ENCODE peak calls at places on chromosomes 5 and 9, in six cellular contexts. R, P, E, Y, K and Z are unnamed samples.

GRCh38 chr9:121445986-121446385 is 53.7 kb downstream of the GGTA1 start:
- DNase-seq in P (no peak), K (no peak), Y (no peak), E (no peak), R (no peak), Z (no peak)

GRCh38 chr5:142181547-142182191 is 73.1 kb downstream of the NDFIP1 start:
- DNase-seq in P (no peak), K (no peak), Y (no peak), R (peak; percentile 10), E (no peak), Z (no peak)

GRCh38 chr5:179406031-179406681 is 60.9 kb upstream of the ADAMTS2 start:
- DNase-seq in P (peak; percentile 67), R (no peak), Y (no peak), K (no peak), E (no peak), Z (no peak)

GRCh38 chr9:72635197-72635596 is 113.8 kb downstream of the TMC1 start:
- DNase-seq in E (no peak), R (no peak), P (no peak), K (no peak), Y (no peak), Z (no peak)

GRCh38 chr9:127129718-127130085 is 7.3 kb upstream of the ANGPTL2 start:
- DNase-seq in R (no peak), P (peak; percentile 78), Y (no peak), E (no peak), K (no peak), Z (no peak)

GRCh38 chr9:32551491-32552049 is 557 bp upstream of the SMIM27 start:
- DNase-seq in P (peak; percentile 34), R (peak; percentile 77), E (peak; percentile 22), K (no peak), Y (peak; percentile 57), Z (peak; percentile 36)

GRCh38 chr5:149356391-149356790 is 1.5 kb upstream of the PCYOX1L start:
- DNase-seq in Y (no peak), K (no peak), R (no peak), P (no peak), E (no peak), Z (no peak)

GRCh38 chr5:111551569-111552275 is 39.4 kb upstream of the STARD4 start:
- DNase-seq in Y (no peak), K (no peak), P (no peak), E (no peak), R (no peak), Z (no peak)

GRCh38 chr5:6686916-6687409 is 26.3 kb upstream of the TENT4A start:
- DNase-seq in E (no peak), Y (no peak), R (no peak), P (no peak), K (no peak), Z (peak; percentile 68)

GRCh38 chr5:177545487-177546261 is 8.7 kb downstream of the FAM193B start:
- DNase-seq in K (peak; percentile 51), P (no peak), E (no peak), R (no peak), Y (peak; percentile 87), Z (peak; percentile 81)

GRCh38 chr9:136779808-136780207 is 11.3 kb upstream of the TMEM141 start:
- DNase-seq in Y (no peak), R (no peak), P (no peak), E (no peak), K (no peak), Z (no peak)

GRCh38 chr5:159100928-159101646 is 1.4 kb upstream of the EBF1 start:
- DNase-seq in R (peak; percentile 79), K (no peak), E (no peak), P (no peak), Y (no peak), Z (no peak)

GRCh38 chr9:35960029-35960655 is 2.2 kb upstream of the OR2S2 start:
- DNase-seq in R (no peak), K (no peak), P (no peak), E (no peak), Y (no peak), Z (no peak)

GRCh38 chr5:180105827-180106312 is 34.3 kb upstream of the RNF130 start:
- DNase-seq in R (no peak), K (no peak), E (no peak), P (no peak), Y (no peak), Z (no peak)

GRCh38 chr5:148730955-148731898 is 76.9 kb upstream of the HTR4 start:
- DNase-seq in Y (peak; percentile 72), E (peak; percentile 73), P (peak; percentile 83), K (peak; percentile 77), R (peak; percentile 76), Z (peak; percentile 73)

GRCh38 chr9:135605238-135605781 is 34.0 kb downstream of the GLT6D1 start:
- DNase-seq in P (peak; percentile 54), K (peak; percentile 24), E (no peak), R (peak; percentile 65), Y (peak; percentile 21), Z (peak; percentile 60)

GRCh38 chr5:101424530-101425175 is 521.6 kb upstream of the ST8SIA4 start:
- DNase-seq in K (no peak), P (no peak), R (no peak), Y (no peak), E (no peak), Z (peak; percentile 23)

GRCh38 chr5:61732376-61732775 is 400.3 kb downstream of the ZSWIM6 start:
- DNase-seq in K (no peak), E (no peak), R (no peak), Y (no peak), P (no peak), Z (peak; percentile 60)

GRCh38 chr5:116612431-116612830 is 37.8 kb upstream of the SEMA6A start:
- DNase-seq in P (no peak), R (no peak), E (no peak), K (no peak), Y (no peak), Z (no peak)

GRCh38 chr5:27814211-27814610 is 775.8 kb upstream of the CDH9 start:
- DNase-seq in Y (no peak), E (no peak), K (no peak), R (no peak), P (no peak), Z (no peak)

GRCh38 chr5:77993799-77994318 is 217.7 kb upstream of the TBCA start:
- DNase-seq in R (no peak), P (no peak), Y (no peak), E (no peak), K (no peak), Z (no peak)

GRCh38 chr9:108057421-108058136 is 568.0 kb upstream of the KLF4 start:
- DNase-seq in R (no peak), K (no peak), E (no peak), Y (peak; percentile 62), P (no peak), Z (peak; percentile 32)

GRCh38 chr5:151384106-151384505 is 36.7 kb upstream of the SLC36A2 start:
- DNase-seq in K (no peak), E (no peak), P (no peak), Y (no peak), R (no peak), Z (no peak)

GRCh38 chr5:83628360-83628759 is 92.3 kb downstream of the HAPLN1 start:
- DNase-seq in Y (no peak), P (no peak), K (no peak), E (no peak), R (no peak), Z (no peak)

DNA sequence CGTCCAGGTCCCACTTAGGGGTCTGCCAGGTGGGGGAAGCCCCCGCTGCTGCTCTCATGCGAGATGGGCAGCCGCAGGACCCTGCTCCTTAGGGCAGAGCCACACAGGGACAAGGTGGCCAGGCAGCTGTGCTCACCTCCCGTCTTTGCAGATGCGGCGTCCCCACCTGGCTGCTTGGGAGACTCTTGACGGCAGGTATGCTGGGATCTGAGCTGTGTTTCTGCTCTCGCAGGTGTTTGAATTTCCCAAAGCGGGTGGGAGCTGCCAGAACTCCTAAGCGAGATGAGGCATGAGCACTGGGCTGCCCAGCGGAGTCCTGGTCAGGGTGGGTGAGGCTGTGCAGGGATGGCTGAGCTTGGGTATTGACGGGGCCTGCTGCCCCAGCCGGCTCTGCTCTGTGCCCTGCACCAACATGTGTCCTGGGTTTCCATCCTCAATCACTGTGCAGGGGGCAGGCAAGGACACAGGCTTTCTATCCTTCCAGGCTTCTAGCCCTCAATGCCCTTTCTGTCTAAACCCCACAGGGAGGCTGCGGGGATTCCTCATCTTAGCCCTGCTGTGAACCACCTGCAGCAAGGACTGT is 151.4 kb downstream of the ICE1 start:
- DNase-seq in K (no peak), P (no peak), R (no peak), E (peak; percentile 66), Y (no peak), Z (no peak)
- H3K9me3 ChIP-seq in K (no peaks in the 10 kb centered on the region), P (no peaks in the 10 kb centered on the region), R (no peaks in the 10 kb centered on the region), E (no peaks in the 10 kb centered on the region), Y (no peaks in the 10 kb centered on the region), Z (no peaks in the 10 kb centered on the region)

DNA sequence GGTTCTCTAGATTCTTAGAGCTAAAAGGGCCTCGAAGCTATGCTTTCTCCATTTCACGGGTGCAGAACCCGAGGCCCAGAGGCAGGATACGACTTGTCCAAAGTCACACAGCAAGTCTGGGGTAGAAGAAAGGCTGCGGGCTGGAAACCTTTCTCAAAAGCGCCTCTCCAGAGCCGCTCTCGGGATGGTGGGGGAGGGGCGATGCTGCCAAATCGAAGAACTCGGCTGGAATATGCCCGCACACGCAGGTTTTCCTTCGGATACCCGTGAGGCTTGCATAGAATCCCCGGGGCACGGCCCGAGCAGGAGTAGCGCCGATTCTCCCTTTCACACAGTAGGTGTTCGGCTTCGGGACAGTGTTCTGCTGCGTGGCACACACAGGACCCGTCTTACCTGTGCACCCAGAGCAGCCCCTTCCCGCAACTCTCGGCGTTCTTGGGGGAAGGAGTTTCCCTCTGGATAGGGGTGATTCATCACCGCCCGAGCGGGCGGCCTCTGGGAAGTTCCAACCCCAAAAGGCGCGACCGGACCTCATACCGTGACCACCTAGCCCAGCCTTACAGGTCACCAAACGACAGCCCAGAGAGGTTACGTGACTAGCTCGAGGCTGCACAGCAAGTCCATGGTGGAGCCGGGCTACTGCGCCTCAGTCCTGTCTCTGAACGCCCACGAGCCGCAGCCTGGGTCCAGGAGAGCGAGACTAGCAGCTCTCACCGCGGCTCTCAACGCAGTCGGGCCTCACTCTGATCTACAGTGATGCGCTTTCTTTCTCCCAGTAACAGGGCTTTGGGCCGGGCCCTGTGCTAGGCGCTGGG is 4.1 kb downstream of the PAX5 start:
- DNase-seq in K (no peak), Y (no peak), E (no peak), R (no peak), P (no peak), Z (no peak)
- H3K27me3 ChIP-seq in K (peaks cover 72% of the 10 kb centered on the region), Y (peaks cover 10% of the 10 kb centered on the region), E (no peaks in the 10 kb centered on the region), R (peaks cover 2% of the 10 kb centered on the region), P (no peaks in the 10 kb centered on the region), Z (peaks cover 2% of the 10 kb centered on the region)

GRCh38 chr9:123238364-123238763 is 30.0 kb downstream of the STRBP start:
- DNase-seq in K (no peak), E (no peak), R (no peak), Y (no peak), P (no peak), Z (no peak)
- H3K9me3 ChIP-seq in K (no peaks in the 10 kb centered on the region), E (no peaks in the 10 kb centered on the region), R (no peaks in the 10 kb centered on the region), Y (no peaks in the 10 kb centered on the region), P (no peaks in the 10 kb centered on the region), Z (no peaks in the 10 kb centered on the region)

GRCh38 chr9:93951655-93952118 is 3.5 kb downstream of the BARX1 start:
- DNase-seq in Y (no peak), K (no peak), P (no peak), E (no peak), R (no peak), Z (no peak)

GRCh38 chr9:93952119-93952783 is 2.9 kb downstream of the BARX1 start:
- DNase-seq in E (no peak), Y (no peak), R (no peak), P (no peak), K (no peak), Z (no peak)

GRCh38 chr9:93953492-93954435 is 1.4 kb downstream of the BARX1 start:
- DNase-seq in P (no peak), E (no peak), R (peak; percentile 72), Y (no peak), K (no peak), Z (no peak)

GRCh38 chr9:93954436-93955355 is at the start of gene BARX1:
- DNase-seq in R (peak; percentile 75), E (no peak), Y (no peak), P (no peak), K (no peak), Z (peak; percentile 85)

GRCh38 chr9:93952784-93953491 is 2.2 kb downstream of the BARX1 start:
- DNase-seq in K (no peak), E (no peak), R (no peak), P (no peak), Y (no peak), Z (no peak)
- H3K27me3 ChIP-seq in K (peaks cover 8% of the 10 kb centered on the region), E (peaks cover 84% of the 10 kb centered on the region), R (no peaks in the 10 kb centered on the region), P (peaks cover 94% of the 10 kb centered on the region), Y (peaks cover 11% of the 10 kb centered on the region), Z (peaks cover 83% of the 10 kb centered on the region)